ENCODE peak calls at places on chromosome 19, in six cellular contexts. G is HepG2, I is A549, H is upper lobe of left lung, R is ovary, O is transverse colon. P is an unnamed sample.

GRCh38 chr19:31908486-31909255 is 436.7 kb upstream of the ZNF507 start:
- DNase-seq in O (no peak), R (peak), G (no peak), H (no peak), I (no peak), P (no peak)

GRCh38 chr19:5978606-5979552 is 939 bp upstream of the RANBP3 start:
- DNase-seq in H (no peak), O (no peak), R (no peak), I (no peak), G (no peak), P (no peak)

GRCh38 chr19:5621945-5622464 is 571 bp downstream of the SAFB2 start:
- DNase-seq in R (peak), O (peak), I (no peak), G (no peak), H (no peak), P (no peak)

GRCh38 chr19:34428549-34429285 is 536 bp downstream of the UBA2 start:
- DNase-seq in O (peak), G (peak), R (no peak), I (peak), H (peak), P (no peak)

GRCh38 chr19:12278713-12279112 is 16.0 kb downstream of the ZNF44 start:
- DNase-seq in H (no peak), G (no peak), R (no peak), I (no peak), O (no peak), P (no peak)

GRCh38 chr19:51887522-51888498 is at the start of gene ZNF577:
- DNase-seq in R (peak), O (peak), I (no peak), H (peak), G (no peak), P (peak)

GRCh38 chr19:35348909-35349611 is 1.4 kb downstream of the FFAR1 start:
- DNase-seq in I (no peak), R (peak), G (no peak), O (no peak), H (peak), P (peak)

GRCh38 chr19:18616023-18616422 is 3.4 kb downstream of the TMEM59L start:
- DNase-seq in R (no peak), G (no peak), H (no peak), O (no peak), I (no peak), P (no peak)

GRCh38 chr19:4539697-4540581 is at the start of gene LRG1:
- DNase-seq in H (peak), O (peak), I (no peak), G (peak), R (peak), P (no peak)

GRCh38 chr19:19304186-19304975 is 15.9 kb downstream of the SUGP1 start:
- DNase-seq in G (no peak), I (no peak), R (no peak), H (no peak), O (no peak), P (no peak)

GRCh38 chr19:33630880-33631627 is 9.3 kb downstream of the CHST8 start:
- DNase-seq in R (no peak), O (no peak), G (no peak), I (no peak), H (no peak), P (no peak)

GRCh38 chr19:8835446-8835845 is 3.3 kb downstream of the MBD3L1 start:
- DNase-seq in R (no peak), I (no peak), H (no peak), G (no peak), O (no peak), P (no peak)

GRCh38 chr19:5880196-5880595 is 9.9 kb upstream of the FUT5 start:
- DNase-seq in H (no peak), I (no peak), R (no peak), O (no peak), G (no peak), P (no peak)

GRCh38 chr19:31597616-31598015 is 248.4 kb upstream of the TSHZ3 start:
- DNase-seq in R (no peak), I (no peak), H (no peak), O (no peak), G (no peak), P (no peak)

GRCh38 chr19:1560281-1560882 is 7.7 kb downstream of the MEX3D start:
- DNase-seq in H (no peak), O (no peak), G (no peak), R (no peak), I (no peak), P (no peak)

GRCh38 chr19:7199613-7200533 is 94.3 kb downstream of the INSR start:
- DNase-seq in O (peak), H (no peak), R (no peak), G (peak), I (peak), P (no peak)

GRCh38 chr19:34574704-34575103 is 93.1 kb downstream of the WTIP start:
- DNase-seq in I (no peak), O (no peak), H (no peak), G (no peak), R (no peak), P (no peak)

GRCh38 chr19:18205180-18205915 is 1.5 kb upstream of the RAB3A start:
- DNase-seq in I (no peak), G (no peak), R (peak), H (peak), O (peak), P (peak)

GRCh38 chr19:8028951-8029491 is 23.5 kb upstream of the CCL25 start:
- DNase-seq in G (no peak), O (no peak), H (no peak), R (no peak), I (no peak), P (no peak)

GRCh38 chr19:55300821-55301458 is 17.1 kb downstream of the BRSK1 start:
- DNase-seq in H (no peak), I (no peak), G (no peak), R (no peak), O (no peak), P (no peak)

GRCh38 chr19:30060872-30061556 is 119.0 kb downstream of the URI1 start:
- DNase-seq in G (no peak), I (no peak), R (no peak), H (no peak), O (no peak), P (no peak)

GRCh38 chr19:32173836-32174235 is 171.6 kb upstream of the ZNF507 start:
- DNase-seq in I (no peak), G (no peak), R (no peak), H (no peak), O (no peak), P (no peak)

GRCh38 chr19:19134687-19135158 is 3.6 kb downstream of the TMEM161A start:
- DNase-seq in R (no peak), O (no peak), I (no peak), G (no peak), H (peak), P (no peak)

GRCh38 chr19:58362272-58362994 is at the start of gene ZNF497:
- DNase-seq in G (peak), O (peak), I (peak), H (peak), R (peak), P (peak)
- TF ChIP-seq POLR2A in G (peak), O (peak), I (peak), H (peak), R (peak), P (peak)

DNA sequence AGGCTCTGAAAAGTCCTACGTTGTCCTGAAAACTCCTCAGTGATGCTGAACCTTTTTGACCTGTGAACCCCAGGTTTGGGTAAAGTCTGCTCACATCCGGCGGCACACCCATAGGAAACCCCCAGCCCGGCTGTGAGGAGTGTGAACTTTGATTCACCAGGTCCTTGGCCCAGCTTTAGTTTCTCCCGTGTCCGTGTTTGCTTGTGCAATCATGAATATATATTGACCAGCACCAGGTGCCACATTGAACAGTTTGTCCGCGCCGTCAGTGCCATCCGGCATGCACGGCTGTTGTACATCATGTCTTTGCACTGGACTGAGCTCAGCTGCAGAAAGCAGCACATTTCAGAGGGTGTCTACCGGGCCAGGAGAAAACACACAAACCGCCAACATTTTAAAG is 45.3 kb downstream of the NFIC start:
- DNase-seq in G (peak), H (no peak), O (no peak), R (no peak), I (no peak), P (no peak)
- TF ChIP-seq EP300 in G (peak), H (no peak), O (no peak), R (no peak), I (no peak), P (peak)

GRCh38 chr19:47230921-47231214 is at the start of gene BBC3:
- DNase-seq in H (no peak), I (no peak), R (no peak), G (no peak), O (no peak), P (peak)

GRCh38 chr19:47229674-47230121 is 1.3 kb downstream of the BBC3 start:
- DNase-seq in R (no peak), G (no peak), H (no peak), O (peak), I (no peak), P (no peak)

GRCh38 chr19:47232422-47233211 is 1.6 kb upstream of the BBC3 start:
- DNase-seq in R (no peak), I (no peak), H (no peak), G (no peak), O (peak), P (no peak)

GRCh38 chr19:47230122-47230920 is 678 bp downstream of the BBC3 start:
- DNase-seq in H (peak), O (peak), I (no peak), R (peak), G (peak), P (peak)

DNA sequence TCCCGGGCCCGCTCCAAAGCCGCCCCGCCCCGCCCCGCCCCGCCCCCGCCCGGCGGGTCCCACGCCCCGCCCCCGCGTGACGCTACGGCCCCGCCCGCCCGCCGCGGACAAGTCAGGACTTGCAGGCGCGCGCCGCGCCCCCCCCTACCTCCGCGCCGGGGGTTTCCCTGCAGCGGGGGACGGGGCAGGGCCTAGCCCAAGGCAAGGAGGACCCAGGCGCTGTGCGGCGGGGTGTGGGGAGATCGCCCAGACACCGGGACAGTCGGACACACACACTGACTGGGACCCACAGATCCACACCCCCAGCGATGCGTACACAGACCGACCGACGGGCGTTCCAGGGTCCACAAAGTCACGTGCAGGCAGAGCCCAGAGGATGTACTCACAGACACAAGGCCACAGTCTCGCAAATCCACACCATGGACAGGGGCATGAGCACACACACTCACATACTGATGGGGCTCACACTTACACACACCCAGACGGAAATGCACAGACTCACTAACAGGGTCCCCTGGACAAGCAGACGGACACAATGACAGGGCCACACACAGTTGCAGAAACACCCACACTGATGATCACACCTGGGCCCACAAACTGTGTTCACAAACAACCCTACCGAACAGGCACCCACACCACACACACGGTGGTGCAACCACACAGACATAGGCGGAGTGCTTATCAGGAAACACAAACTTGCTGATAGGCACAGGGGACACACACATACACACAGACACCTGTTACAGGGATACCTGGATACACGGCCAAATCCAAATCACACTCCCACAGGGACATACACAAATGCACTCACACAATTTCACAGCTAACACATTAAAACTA is 436 bp upstream of the BBC3 start:
- DNase-seq in H (peak), G (peak), O (peak), R (peak), I (peak), P (peak)
- TF ChIP-seq POLR2A in H (no peak), G (peak), O (peak), R (no peak), I (no peak), P (peak)

GRCh38 chr19:10653732-10654609 is at the start of gene ILF3:
- DNase-seq in H (peak), R (peak), O (peak), I (peak), G (peak), P (peak)
- TF ChIP-seq EP300 in H (peak), R (peak), O (peak), I (no peak), G (peak), P (peak)

GRCh38 chr19:47256688-47257410 is 524 bp downstream of the CCDC9 start:
- DNase-seq in H (peak), O (peak), R (peak), I (peak), G (peak), P (peak)

GRCh38 chr19:47255947-47256687 is at the start of gene CCDC9:
- DNase-seq in G (peak), H (peak), R (peak), O (peak), I (peak), P (peak)

GRCh38 chr19:47257411-47258169 is 1.3 kb downstream of the CCDC9 start:
- DNase-seq in O (no peak), G (no peak), H (no peak), I (no peak), R (peak), P (no peak)

GRCh38 chr19:47253467-47253881 is 2.9 kb upstream of the CCDC9 start:
- DNase-seq in I (no peak), O (no peak), R (no peak), H (no peak), G (peak), P (no peak)

GRCh38 chr19:47253970-47254369 is 2.4 kb upstream of the CCDC9 start:
- DNase-seq in O (no peak), H (no peak), G (no peak), I (no peak), R (no peak), P (no peak)
- TF ChIP-seq POLR2A in O (no peak), H (no peak), G (no peak), I (no peak), R (no peak), P (no peak)

DNA sequence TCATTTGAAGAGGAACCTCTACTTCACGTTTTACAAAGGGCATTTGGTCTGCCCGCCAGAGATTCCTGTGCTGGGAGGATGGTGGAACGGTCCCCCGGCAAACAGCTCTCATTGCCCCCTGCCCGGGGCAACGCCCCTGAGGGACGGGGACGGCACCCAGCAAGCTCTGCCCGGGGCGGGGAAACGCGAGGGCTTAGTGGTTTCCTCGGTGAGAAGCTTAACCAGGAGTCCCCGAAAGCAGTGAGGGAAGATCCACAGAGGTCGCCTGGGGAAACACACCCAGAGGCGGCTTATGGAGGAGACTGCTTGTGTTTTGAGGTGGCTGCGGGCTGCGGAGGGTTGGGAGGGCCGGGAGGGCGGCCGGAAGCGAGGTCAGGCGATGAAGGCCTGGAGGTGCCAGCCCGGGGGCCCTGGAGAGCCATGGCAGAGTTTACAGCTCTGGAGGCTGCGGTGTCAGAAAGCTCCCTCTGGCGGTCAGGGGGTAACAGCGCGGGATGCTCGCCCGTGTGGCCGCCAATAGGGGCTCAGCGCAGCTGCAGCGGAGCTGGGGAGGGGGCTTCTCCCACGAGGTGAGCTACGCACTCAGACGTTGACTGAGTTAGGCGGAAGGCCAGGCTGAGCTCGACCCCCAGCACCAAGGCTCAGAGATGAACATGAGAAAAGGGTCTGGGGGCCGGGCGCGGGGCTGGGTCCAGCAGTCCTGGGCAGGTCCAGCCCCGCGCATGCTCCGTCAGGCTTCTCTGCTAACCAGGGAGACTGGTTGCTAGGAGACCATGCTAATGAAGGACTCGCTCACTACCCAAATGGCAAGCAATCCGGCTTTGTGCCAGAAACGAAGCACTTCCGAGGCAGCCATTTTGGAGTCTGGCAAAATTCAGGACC is 652 bp upstream of the TPGS1 start:
- DNase-seq in O (peak), G (peak), H (peak), R (peak), I (peak), P (peak)
- TF ChIP-seq EP300 in O (no peak), G (no peak), H (no peak), R (no peak), I (no peak), P (no peak)

GRCh38 chr19:41318696-41319499 is 8.9 kb downstream of the CCDC97 start:
- DNase-seq in G (no peak), O (no peak), R (no peak), H (no peak), I (no peak), P (no peak)
- TF ChIP-seq POLR2A in G (no peak), O (no peak), R (no peak), H (no peak), I (no peak), P (no peak)

DNA sequence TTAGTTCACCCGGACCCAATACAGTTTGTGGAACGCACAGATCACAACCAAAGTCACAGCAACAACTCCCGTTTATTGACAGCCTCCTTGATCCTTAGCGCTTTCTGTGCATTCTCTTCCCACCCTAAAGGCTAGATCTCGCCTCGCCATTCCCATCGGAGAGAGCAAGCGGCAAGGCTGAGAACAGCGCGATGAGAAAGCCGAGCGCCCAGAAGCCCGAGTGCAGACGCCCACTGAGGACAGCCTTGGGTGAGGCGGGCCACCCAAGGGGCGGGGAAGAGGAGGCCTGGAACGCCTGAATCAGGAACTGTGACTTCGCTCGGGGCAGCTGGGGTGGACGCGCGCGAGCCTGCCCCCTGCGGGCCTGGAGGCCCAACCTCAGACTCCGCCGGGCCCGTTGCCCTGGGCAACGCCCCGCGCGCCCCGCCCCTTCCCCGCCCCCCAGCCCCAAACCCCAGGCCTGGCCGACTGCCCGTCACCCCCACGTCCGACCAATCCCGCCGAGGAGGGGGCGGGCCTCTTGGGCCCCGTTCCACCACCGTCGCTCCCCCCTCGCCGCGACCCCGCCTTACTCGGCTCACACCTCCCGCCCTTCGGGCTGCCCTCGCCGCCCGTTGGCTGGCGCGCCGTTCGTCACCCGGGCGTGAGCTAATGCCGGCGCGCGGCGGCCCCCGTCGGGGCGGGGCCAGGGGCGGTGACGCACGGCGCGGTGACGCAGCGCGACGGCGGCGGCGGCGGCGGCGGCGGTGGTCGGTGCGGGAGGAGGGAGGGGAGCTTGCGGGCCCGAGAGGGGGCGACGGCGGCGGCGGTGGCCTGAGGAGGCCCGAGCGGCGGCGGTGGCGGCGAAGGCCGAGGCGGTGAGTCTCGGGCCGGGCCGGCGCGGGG is at the start of gene SAMD4B:
- DNase-seq in G (peak), R (peak), O (peak), I (peak), H (peak), P (peak)
- TF ChIP-seq EP300 in G (no peak), R (peak), O (peak), I (no peak), H (peak), P (no peak)

GRCh38 chr19:45770192-45771101 is 1.4 kb upstream of the SIX5 start:
- DNase-seq in R (peak), I (peak), G (peak), O (peak), H (peak), P (peak)
- TF ChIP-seq POLR2A in R (peak), I (peak), G (peak), O (peak), H (no peak), P (no peak)